ENCODE peak calls at places on chromosome 2, in nine cellular contexts. P is transverse colon; E is CD4-positive, alpha-beta memory T cell; T is adrenal gland; Y is hippocampal formation; K is activated CD8-positive, alpha-beta memory T cell treated with anti-CD3 and anti-CD28 coated beads for 4 hours; V is NCI-H1092 treated with DMSO at 0.1 percent for 48 hours; F is GM12865; O is PC-9. W is an unnamed sample.

GRCh38 chr2:219446101-219446504 is 11.5 kb downstream of the SPEG start:
- DNase-seq in E (no peak), F (no peak), Y (peak), P (no peak), V (peak), O (no peak), T (no peak), K (no peak), W (no peak)

GRCh38 chr2:69567157-69567908 is 76.2 kb downstream of the AAK1 start:
- DNase-seq in K (no peak), P (no peak), T (no peak), Y (no peak), E (no peak), O (peak), F (no peak), V (no peak), W (no peak)

GRCh38 chr2:210961249-210961648 is 404.9 kb downstream of the CPS1 start:
- DNase-seq in P (no peak), K (no peak), F (no peak), O (no peak), V (no peak), T (no peak), E (no peak), Y (no peak), W (no peak)

GRCh38 chr2:73069855-73070650 is 1.5 kb downstream of the SFXN5 start:
- DNase-seq in F (no peak), O (no peak), T (peak), K (no peak), P (no peak), E (no peak), V (no peak), Y (no peak), W (no peak)

GRCh38 chr2:10499911-10500521 is 51.9 kb upstream of the ODC1 start:
- DNase-seq in Y (no peak), E (no peak), T (peak), O (no peak), V (no peak), K (no peak), P (no peak), F (no peak), W (no peak)

GRCh38 chr2:96734899-96735585 is 4.8 kb downstream of the LMAN2L start:
- DNase-seq in F (no peak), V (no peak), K (no peak), O (peak), P (no peak), Y (peak), E (no peak), T (no peak), W (no peak)

GRCh38 chr2:39399570-39399969 is 37.5 kb downstream of the MAP4K3 start:
- DNase-seq in E (no peak), T (no peak), V (no peak), P (no peak), F (no peak), Y (no peak), O (no peak), K (no peak), W (no peak)

GRCh38 chr2:234032301-234032856 is 18.1 kb upstream of the SPP2 start:
- DNase-seq in P (peak), V (no peak), Y (no peak), E (peak), F (peak), K (no peak), O (no peak), T (no peak), W (no peak)

GRCh38 chr2:222087998-222088397 is 210.8 kb downstream of the PAX3 start:
- DNase-seq in F (no peak), E (no peak), O (no peak), P (no peak), T (no peak), K (no peak), V (no peak), Y (no peak), W (no peak)

GRCh38 chr2:224576098-224576715 is 9.0 kb downstream of the CUL3 start:
- DNase-seq in O (no peak), V (no peak), K (no peak), F (peak), P (no peak), E (no peak), Y (no peak), T (no peak), W (no peak)

GRCh38 chr2:6883448-6884122 is 6.0 kb downstream of the RSAD2 start:
- DNase-seq in Y (no peak), T (no peak), V (no peak), P (no peak), F (no peak), K (no peak), E (no peak), O (no peak), W (no peak)

GRCh38 chr2:121030523-121030922 is 254.5 kb downstream of the TFCP2L1 start:
- DNase-seq in V (no peak), P (no peak), O (no peak), T (no peak), F (no peak), K (no peak), E (no peak), Y (no peak), W (no peak)

GRCh38 chr2:227280895-227281294 is 44.2 kb upstream of the MFF start:
- DNase-seq in K (no peak), T (no peak), O (no peak), P (no peak), V (no peak), Y (no peak), E (no peak), F (no peak), W (no peak)

GRCh38 chr2:40123746-40124145 is 328.1 kb downstream of the SLC8A1 start:
- DNase-seq in F (no peak), O (no peak), V (no peak), Y (no peak), P (no peak), T (no peak), E (no peak), K (no peak), W (no peak)

GRCh38 chr2:199485732-199486335 is 28.1 kb upstream of the SATB2 start:
- DNase-seq in P (peak), Y (peak), K (no peak), E (no peak), T (peak), O (no peak), F (peak), V (peak), W (no peak)

GRCh38 chr2:8701980-8702379 is 20.1 kb downstream of the ID2 start:
- DNase-seq in O (no peak), Y (no peak), V (no peak), K (no peak), E (no peak), T (no peak), F (no peak), P (no peak), W (no peak)

GRCh38 chr2:212520340-212520739 is 18.3 kb downstream of the ERBB4 start:
- DNase-seq in O (no peak), V (peak), P (no peak), Y (no peak), T (no peak), F (no peak), E (no peak), K (no peak), W (no peak)

GRCh38 chr2:44578401-44579135 is 216.8 kb downstream of the CAMKMT start:
- DNase-seq in F (peak), K (no peak), V (no peak), Y (no peak), P (no peak), T (no peak), O (peak), E (no peak), W (no peak)

GRCh38 chr2:63865159-63865799 is 23.6 kb downstream of the UGP2 start:
- DNase-seq in Y (no peak), O (no peak), E (no peak), T (no peak), P (no peak), F (no peak), K (no peak), V (no peak), W (no peak)

GRCh38 chr2:172052000-172052983 is 33.0 kb upstream of the DLX1 start:
- DNase-seq in E (no peak), V (peak), P (no peak), K (no peak), Y (no peak), O (no peak), T (no peak), F (no peak), W (no peak)

GRCh38 chr2:65057391-65058052 is 1.3 kb downstream of the CEP68 start:
- DNase-seq in E (peak), Y (no peak), T (no peak), V (peak), F (peak), O (peak), P (no peak), K (peak), W (no peak)

GRCh38 chr2:236503583-236503982 is 66.0 kb upstream of the ACKR3 start:
- DNase-seq in E (no peak), O (no peak), Y (no peak), F (no peak), T (no peak), V (no peak), P (no peak), K (no peak), W (no peak)

GRCh38 chr2:202494300-202494699 is 118.2 kb downstream of the BMPR2 start:
- DNase-seq in T (no peak), F (no peak), V (no peak), K (no peak), Y (peak), P (peak), E (no peak), O (no peak), W (peak)

GRCh38 chr2:120312861-120313694 is 32.9 kb upstream of the INHBB start:
- DNase-seq in E (peak), T (peak), V (peak), K (peak), P (peak), F (peak), O (peak), Y (peak), W (peak)

GRCh38 chr2:98444436-98445166 is at the start of gene INPP4A:
- DNase-seq in V (peak), Y (peak), E (peak), T (peak), O (peak), P (peak), K (peak), F (peak), W (peak)

GRCh38 chr2:168751104-168751768 is 51.2 kb upstream of the NOSTRIN start:
- DNase-seq in E (peak), V (no peak), O (no peak), K (no peak), F (peak), P (no peak), T (no peak), Y (no peak), W (no peak)

GRCh38 chr2:200762127-200762526 is 49.6 kb upstream of the BZW1 start:
- DNase-seq in F (no peak), K (no peak), O (no peak), P (no peak), T (no peak), Y (no peak), V (no peak), E (no peak), W (no peak)

GRCh38 chr2:20438334-20439192 is 8.3 kb upstream of the RHOB start:
- DNase-seq in P (peak), O (peak), K (no peak), T (no peak), V (peak), F (no peak), E (no peak), Y (no peak), W (no peak)

GRCh38 chr2:74735544-74735943 is 81.5 kb downstream of the SEMA4F start:
- DNase-seq in V (peak), Y (no peak), F (no peak), P (no peak), K (no peak), O (no peak), E (no peak), T (no peak), W (no peak)

GRCh38 chr2:108620656-108621055 is 86.4 kb downstream of the LIMS1 start:
- DNase-seq in K (no peak), Y (no peak), V (peak), O (no peak), E (no peak), F (no peak), P (no peak), T (no peak), W (no peak)

GRCh38 chr2:204335642-204336041 is 209.6 kb upstream of the PARD3B start:
- DNase-seq in O (no peak), V (no peak), E (no peak), Y (no peak), K (no peak), P (no peak), T (no peak), F (no peak), W (no peak)

GRCh38 chr2:176814740-176815367 is 397.7 kb upstream of the HNRNPA3 start:
- DNase-seq in P (no peak), Y (peak), F (peak), E (peak), V (peak), K (no peak), T (no peak), O (no peak), W (no peak)

GRCh38 chr2:127052771-127053691 is 53.9 kb downstream of the BIN1 start:
- DNase-seq in O (no peak), V (no peak), T (peak), F (no peak), Y (no peak), E (no peak), K (no peak), P (no peak), W (no peak)

GRCh38 chr2:37827911-37828411 is 97.1 kb upstream of the RMDN2 start:
- DNase-seq in F (no peak), O (no peak), P (no peak), K (no peak), T (no peak), E (no peak), V (no peak), Y (no peak), W (no peak)

GRCh38 chr2:68357608-68358337 is 7.3 kb upstream of the PLEK start:
- DNase-seq in V (peak), P (peak), Y (no peak), K (no peak), F (peak), O (peak), E (no peak), T (peak), W (no peak)

GRCh38 chr2:155714983-155715382 is 617.5 kb downstream of the NR4A2 start:
- DNase-seq in T (no peak), P (no peak), F (no peak), O (no peak), K (no peak), V (no peak), Y (peak), E (no peak), W (no peak)

GRCh38 chr2:72149556-72150156 is 2.0 kb upstream of the CYP26B1 start:
- DNase-seq in O (no peak), K (no peak), T (peak), E (no peak), F (no peak), P (no peak), V (no peak), Y (no peak), W (no peak)

GRCh38 chr2:234488913-234489451 is 7.9 kb downstream of the ARL4C start:
- DNase-seq in E (peak), O (no peak), T (no peak), K (no peak), F (peak), Y (no peak), P (peak), V (no peak), W (no peak)

W was measured in amygdala.